ENCODE peak calls at places on chromosomes 2 and 18, in five cellular contexts. One of them, this sample, is unnamed. For H3K36me3, the result is how much of the 10 kb centered on the place peaks cover.

GRCh38 chr2:27320958-27321543 is 1.8 kb downstream of the MPV17 start:
- DNase-seq in body of pancreas: peak
- DNase-seq in neuronal stem cell: no peak
- DNase-seq in GM23248: peak
- DNase-seq in lower lobe of right lung: peak
- DNase-seq in this sample: peak

GRCh38 chr2:166453995-166454595 is 40.0 kb downstream of the SCN7A start:
- DNase-seq in body of pancreas: no peak
- DNase-seq in neuronal stem cell: no peak
- DNase-seq in GM23248: no peak
- DNase-seq in lower lobe of right lung: no peak
- DNase-seq in this sample: no peak

GRCh38 chr2:227623225-227623624 is 5.9 kb downstream of the SCYGR4 start:
- DNase-seq in body of pancreas: no peak
- DNase-seq in neuronal stem cell: no peak
- DNase-seq in GM23248: peak
- DNase-seq in lower lobe of right lung: no peak
- DNase-seq in this sample: peak

GRCh38 chr2:40606862-40607261 is 155.0 kb upstream of the SLC8A1 start:
- DNase-seq in body of pancreas: no peak
- DNase-seq in neuronal stem cell: no peak
- DNase-seq in GM23248: peak
- DNase-seq in lower lobe of right lung: no peak
- DNase-seq in this sample: no peak

GRCh38 chr18:1779587-1779986 is 791.7 kb downstream of the METTL4 start:
- DNase-seq in body of pancreas: no peak
- DNase-seq in neuronal stem cell: no peak
- DNase-seq in GM23248: no peak
- DNase-seq in lower lobe of right lung: no peak
- DNase-seq in this sample: no peak

GRCh38 chr2:32249731-32250236 is 14.9 kb downstream of the NLRC4 start:
- DNase-seq in body of pancreas: no peak
- DNase-seq in neuronal stem cell: no peak
- DNase-seq in GM23248: no peak
- DNase-seq in lower lobe of right lung: no peak
- DNase-seq in this sample: no peak

GRCh38 chr2:200422071-200422470 is 87.8 kb downstream of the KCTD18 start:
- DNase-seq in body of pancreas: no peak
- DNase-seq in neuronal stem cell: no peak
- DNase-seq in GM23248: no peak
- DNase-seq in lower lobe of right lung: no peak
- DNase-seq in this sample: no peak

GRCh38 chr2:22377251-22377650 is 1007.7 kb upstream of the KLHL29 start:
- DNase-seq in body of pancreas: no peak
- DNase-seq in neuronal stem cell: no peak
- DNase-seq in GM23248: no peak
- DNase-seq in lower lobe of right lung: no peak
- DNase-seq in this sample: no peak

GRCh38 chr2:209391776-209392401 is 32.0 kb upstream of the MAP2 start:
- DNase-seq in body of pancreas: no peak
- DNase-seq in neuronal stem cell: no peak
- DNase-seq in GM23248: peak
- DNase-seq in lower lobe of right lung: no peak
- DNase-seq in this sample: no peak

DNA sequence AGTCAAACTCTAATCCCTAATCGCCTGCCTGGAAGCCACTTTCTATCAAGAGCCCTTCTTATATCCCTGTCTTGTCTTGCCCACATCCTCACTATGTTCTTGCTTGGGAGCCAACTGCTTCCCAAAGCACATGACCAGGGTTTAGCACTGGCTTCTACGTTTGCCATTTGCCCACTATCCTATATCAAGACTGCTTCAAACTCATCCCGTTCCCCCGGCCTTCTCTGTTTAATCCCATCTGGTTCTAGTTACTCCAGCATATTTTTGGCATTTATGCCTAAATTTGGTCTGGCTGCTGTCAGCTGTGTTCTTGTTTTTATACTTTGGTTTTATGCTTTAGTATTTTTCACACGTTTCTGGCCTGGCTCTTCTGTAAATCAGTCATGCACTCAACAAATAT is 40.2 kb downstream of the POLR1A start:
- DNase-seq in body of pancreas: no peak
- DNase-seq in neuronal stem cell: no peak
- DNase-seq in GM23248: peak
- DNase-seq in lower lobe of right lung: no peak
- DNase-seq in this sample: no peak
- H3K36me3 ChIP-seq in body of pancreas: under half
- H3K36me3 ChIP-seq in neuronal stem cell: under half
- H3K36me3 ChIP-seq in GM23248: under half
- H3K36me3 ChIP-seq in lower lobe of right lung: half or more
- H3K36me3 ChIP-seq in this sample: half or more

DNA sequence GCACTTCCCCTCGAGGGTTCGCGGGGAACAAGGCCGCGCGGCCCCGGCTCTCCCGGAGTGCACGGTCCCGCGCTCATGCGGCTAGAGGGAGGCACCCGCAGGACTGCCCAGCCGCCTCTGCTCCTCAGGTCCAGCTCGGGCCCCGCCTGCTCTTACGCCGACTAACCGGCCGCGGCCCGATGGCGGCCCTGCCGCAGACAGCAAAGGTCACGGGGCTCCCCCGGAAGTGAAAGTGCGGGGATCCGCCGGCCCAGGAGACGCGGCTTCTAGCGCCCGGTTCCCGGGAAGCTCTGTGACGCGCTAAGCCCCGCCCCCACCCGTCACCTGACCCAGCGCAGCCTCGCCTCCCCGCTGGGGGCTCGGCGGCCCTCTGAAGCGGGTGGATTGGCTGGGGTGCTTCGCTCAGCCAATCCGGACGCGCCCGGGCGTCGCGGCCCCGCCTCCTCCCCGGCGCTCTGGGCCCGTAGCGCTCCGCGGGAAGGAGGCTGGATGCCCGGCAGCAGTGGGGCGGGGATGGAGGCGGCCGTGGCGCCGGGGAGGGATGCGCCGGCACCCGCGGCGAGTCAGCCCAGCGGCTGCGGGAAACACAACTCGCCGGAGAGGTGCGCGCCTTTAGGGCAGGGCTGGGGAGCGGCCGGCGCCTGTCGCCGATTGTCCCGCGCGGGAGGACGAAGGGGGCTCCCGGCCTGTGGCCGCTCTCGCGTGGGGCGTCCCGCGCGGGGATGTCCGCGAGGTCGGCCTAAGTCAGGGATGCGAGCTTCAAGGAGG is at the start of gene SCLY:
- DNase-seq in body of pancreas: peak
- DNase-seq in neuronal stem cell: peak
- DNase-seq in GM23248: peak
- DNase-seq in lower lobe of right lung: peak
- DNase-seq in this sample: peak
- H3K27ac ChIP-seq in body of pancreas: peak
- H3K27ac ChIP-seq in neuronal stem cell: peak
- H3K27ac ChIP-seq in GM23248: peak
- H3K27ac ChIP-seq in lower lobe of right lung: peak
- H3K27ac ChIP-seq in this sample: peak

GRCh38 chr2:183157131-183157530 is 32.9 kb downstream of the NUP35 start:
- DNase-seq in body of pancreas: no peak
- DNase-seq in neuronal stem cell: no peak
- DNase-seq in GM23248: no peak
- DNase-seq in lower lobe of right lung: no peak
- DNase-seq in this sample: peak

GRCh38 chr2:183166210-183166609 is 42.0 kb downstream of the NUP35 start:
- DNase-seq in body of pancreas: no peak
- DNase-seq in neuronal stem cell: no peak
- DNase-seq in GM23248: no peak
- DNase-seq in lower lobe of right lung: no peak
- DNase-seq in this sample: no peak

GRCh38 chr2:183164111-183165015 is 40.1 kb downstream of the NUP35 start:
- DNase-seq in body of pancreas: no peak
- DNase-seq in neuronal stem cell: no peak
- DNase-seq in GM23248: no peak
- DNase-seq in lower lobe of right lung: no peak
- DNase-seq in this sample: no peak

GRCh38 chr2:183162362-183162761 is 38.1 kb downstream of the NUP35 start:
- DNase-seq in body of pancreas: no peak
- DNase-seq in neuronal stem cell: no peak
- DNase-seq in GM23248: peak
- DNase-seq in lower lobe of right lung: no peak
- DNase-seq in this sample: no peak
- H3K36me3 ChIP-seq in body of pancreas: under half
- H3K36me3 ChIP-seq in neuronal stem cell: under half
- H3K36me3 ChIP-seq in GM23248: under half
- H3K36me3 ChIP-seq in lower lobe of right lung: under half
- H3K36me3 ChIP-seq in this sample: half or more

GRCh38 chr2:96506907-96507240 is 1.7 kb upstream of the NEURL3 start:
- DNase-seq in body of pancreas: no peak
- DNase-seq in neuronal stem cell: no peak
- DNase-seq in GM23248: no peak
- DNase-seq in lower lobe of right lung: no peak
- DNase-seq in this sample: no peak
- H3K27ac ChIP-seq in body of pancreas: peak
- H3K27ac ChIP-seq in neuronal stem cell: no peak
- H3K27ac ChIP-seq in GM23248: no peak
- H3K27ac ChIP-seq in lower lobe of right lung: no peak
- H3K27ac ChIP-seq in this sample: no peak